ENCODE peak calls at places on chromosomes 6 and 20, in seven cellular contexts. U is retinal pigment epithelial cell, Z is B cell, S is fibroblast of the aortic adventitia, Y is fibroblast of lung, H is progenitor cell of endocrine pancreas, G is heart right ventricle. R is an unnamed sample.

GRCh38 chr6:124780621-124781020 is 181.6 kb upstream of the RNF217 start:
- DNase-seq in U (no peak), Z (no peak), S (no peak), Y (peak; percentile 21), H (no peak), G (no peak), R (no peak)

GRCh38 chr6:130720076-130720475 is 107.1 kb upstream of the SMLR1 start:
- DNase-seq in U (no peak), Z (no peak), S (peak; percentile 89), Y (no peak), H (no peak), G (no peak), R (no peak)

GRCh38 chr6:163780993-163781392 is 366.5 kb downstream of the QKI start:
- DNase-seq in U (no peak), Z (no peak), S (no peak), Y (peak; percentile 68), H (no peak), G (peak; percentile 57), R (no peak)

GRCh38 chr6:3195695-3196497 is 31.6 kb downstream of the TUBB2B start:
- DNase-seq in U (no peak), Z (no peak), S (peak; percentile 35), Y (peak; percentile 36), H (no peak), G (no peak), R (no peak)

GRCh38 chr6:6730831-6731230 is 142.3 kb downstream of the LY86 start:
- DNase-seq in U (peak; percentile 66), Z (no peak), S (peak; percentile 94), Y (peak; percentile 93), H (no peak), G (no peak), R (peak; percentile 90)

GRCh38 chr6:155595264-155595663 is 139.6 kb upstream of the NOX3 start:
- DNase-seq in U (no peak), Z (no peak), S (no peak), Y (no peak), H (no peak), G (no peak), R (no peak)

GRCh38 chr6:168530653-168531071 is 89.7 kb downstream of the SMOC2 start:
- DNase-seq in U (no peak), Z (no peak), S (no peak), Y (no peak), H (no peak), G (no peak), R (no peak)

GRCh38 chr6:41288025-41288777 is 1.7 kb upstream of the TREM1 start:
- DNase-seq in U (peak; percentile 17), Z (no peak), S (no peak), Y (no peak), H (no peak), G (no peak), R (peak; percentile 74)

GRCh38 chr6:142279350-142280180 is 22.2 kb upstream of the ADGRG6 start:
- DNase-seq in U (no peak), Z (no peak), S (peak; percentile 43), Y (peak; percentile 49), H (no peak), G (no peak), R (peak; percentile 29)

GRCh38 chr20:46332373-46333135 is 24.3 kb upstream of the CDH22 start:
- DNase-seq in U (no peak), Z (no peak), S (no peak), Y (no peak), H (no peak), G (no peak), R (no peak)

GRCh38 chr6:74068945-74069570 is 373.1 kb downstream of the CD109 start:
- DNase-seq in U (no peak), Z (no peak), S (peak; percentile 88), Y (peak; percentile 65), H (no peak), G (no peak), R (peak; percentile 48)

GRCh38 chr6:89928604-89929003 is 34.3 kb downstream of the GJA10 start:
- DNase-seq in U (no peak), Z (no peak), S (peak; percentile 32), Y (peak; percentile 85), H (no peak), G (no peak), R (peak; percentile 59)

GRCh38 chr6:14542670-14543366 is 425.2 kb downstream of the CD83 start:
- DNase-seq in U (peak; percentile 15), Z (peak; percentile 63), S (peak; percentile 78), Y (peak; percentile 91), H (no peak), G (no peak), R (peak; percentile 36)

GRCh38 chr6:158509465-158509864 is 50.4 kb upstream of the TMEM181 start:
- DNase-seq in U (no peak), Z (no peak), S (no peak), Y (no peak), H (peak; percentile 15), G (no peak), R (no peak)

GRCh38 chr6:39821739-39822532 is 29.8 kb downstream of the DAAM2 start:
- DNase-seq in U (no peak), Z (no peak), S (peak; percentile 7), Y (no peak), H (no peak), G (peak; percentile 59), R (no peak)

GRCh38 chr6:141463237-141463977 is 669.3 kb upstream of the GJE1 start:
- DNase-seq in U (no peak), Z (no peak), S (peak; percentile 79), Y (peak; percentile 70), H (no peak), G (no peak), R (peak; percentile 85)

GRCh38 chr6:123016431-123017110 is 20.5 kb downstream of the CLVS2 start:
- DNase-seq in U (no peak), Z (no peak), S (no peak), Y (no peak), H (no peak), G (no peak), R (no peak)

DNA sequence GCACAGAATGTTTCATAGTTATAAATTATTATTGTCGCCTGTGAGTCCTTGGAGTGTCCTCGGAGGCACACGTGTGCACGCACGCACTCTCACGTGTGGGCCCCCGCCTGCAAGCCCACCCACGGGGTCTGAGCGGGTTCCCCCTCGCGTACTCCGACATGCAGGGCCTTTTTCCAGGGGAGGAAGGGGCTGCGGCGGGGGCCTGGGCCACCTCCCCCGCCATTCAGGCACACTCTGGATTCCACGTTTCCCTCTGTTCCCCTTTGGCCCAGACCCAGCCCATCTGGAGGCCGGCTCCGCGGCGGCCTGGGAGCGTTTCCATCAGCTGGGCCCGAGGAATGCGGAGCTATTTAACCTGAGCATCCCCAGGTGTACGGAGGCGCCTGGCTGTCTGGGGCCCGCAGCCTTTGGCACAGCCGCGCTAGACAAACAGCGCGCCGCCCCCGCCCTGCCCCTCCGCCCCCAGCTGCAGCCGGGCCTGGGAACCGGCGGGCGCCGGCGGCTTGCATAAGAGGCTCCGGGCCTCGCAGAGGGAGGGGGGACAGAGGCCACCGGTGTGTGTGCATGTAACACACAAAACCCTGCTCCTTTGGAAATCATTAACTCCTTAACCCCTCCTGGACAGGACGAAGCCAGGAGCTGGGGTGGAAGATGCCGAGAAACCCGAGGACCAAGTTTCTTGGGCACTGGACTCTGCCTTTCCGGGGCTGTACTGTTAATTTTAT is 3.3 kb downstream of the ID1 start:
- DNase-seq in U (no peak), Z (no peak), S (peak; percentile 63), Y (peak; percentile 80), H (peak; percentile 98), G (peak; percentile 80), R (peak; percentile 85)
- TF ChIP-seq CTCF in U (no peak), Z (no peak), S (no peak), Y (no peak), H (no peak), G (no peak), R (no peak)

DNA sequence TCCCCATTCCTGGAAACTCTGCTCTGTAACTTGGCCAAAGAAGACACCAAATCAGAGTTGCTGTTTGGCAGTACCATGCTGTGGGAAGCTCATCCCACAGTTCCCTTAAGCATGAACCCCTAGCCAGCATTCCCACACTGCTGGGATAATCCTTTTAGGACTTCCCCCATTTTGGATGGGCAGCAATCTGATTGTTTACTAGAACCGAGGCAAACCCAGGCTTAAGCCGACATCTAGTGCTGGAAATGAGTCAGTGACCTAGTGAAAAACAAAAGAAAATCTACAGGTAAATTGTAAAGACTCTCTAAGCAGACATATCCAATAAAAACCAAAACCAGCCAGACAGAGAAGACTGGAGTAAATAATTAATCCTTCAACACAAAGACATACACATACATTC is 5.2 kb downstream of the DNAH8 start:
- DNase-seq in U (peak; percentile 34), Z (no peak), S (no peak), Y (no peak), H (no peak), G (no peak), R (peak; percentile 15)
- TF ChIP-seq CTCF in U (peak; percentile 31), Z (no peak), S (no peak), Y (no peak), H (peak; percentile 19), G (no peak), R (peak; percentile 1)

DNA sequence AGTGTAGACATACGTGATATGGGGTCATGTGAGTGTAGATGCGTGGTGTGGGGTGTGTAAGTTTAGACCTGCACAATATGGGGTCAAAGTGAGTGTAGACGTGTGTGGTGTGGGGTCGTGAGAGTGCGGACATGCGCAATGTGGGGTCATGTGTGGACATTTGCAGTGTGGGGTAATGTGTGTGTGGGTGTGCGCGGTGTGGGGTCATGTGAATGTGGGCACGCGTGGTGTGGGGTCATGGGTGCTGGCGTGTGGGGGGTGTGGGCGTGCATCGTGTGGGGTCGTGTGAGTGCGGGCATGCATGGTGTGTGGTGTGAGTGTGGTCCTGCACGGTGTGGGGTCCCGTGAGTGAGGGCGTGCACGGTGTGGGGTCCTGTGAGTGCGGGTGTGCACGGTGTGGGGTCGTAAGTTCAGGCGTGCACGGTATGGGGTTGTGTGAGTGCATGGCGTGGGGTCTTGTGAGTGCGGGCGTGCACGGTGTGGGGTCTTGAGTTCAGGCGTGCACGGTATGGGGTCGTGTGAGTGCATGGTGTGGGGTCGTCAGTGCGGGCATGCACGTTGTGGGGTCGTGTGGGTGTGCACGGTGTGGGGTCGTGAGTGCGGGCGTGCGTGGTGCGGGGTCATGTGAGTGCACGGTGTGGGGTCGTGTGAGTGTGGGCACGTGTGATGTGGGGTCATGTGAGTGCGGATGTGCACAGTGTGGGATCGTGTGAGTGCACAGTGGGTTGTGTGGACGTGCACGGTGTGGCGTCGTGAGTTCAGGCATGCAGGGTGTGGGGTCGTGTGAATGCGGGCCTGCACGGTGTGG is 14.3 kb downstream of the PCMTD2 start:
- DNase-seq in U (no peak), Z (no peak), S (no peak), Y (no peak), H (no peak), G (no peak), R (no peak)
- TF ChIP-seq CTCF in U (no peak), Z (no peak), S (no peak), Y (no peak), H (no peak), G (no peak), R (no peak)

DNA sequence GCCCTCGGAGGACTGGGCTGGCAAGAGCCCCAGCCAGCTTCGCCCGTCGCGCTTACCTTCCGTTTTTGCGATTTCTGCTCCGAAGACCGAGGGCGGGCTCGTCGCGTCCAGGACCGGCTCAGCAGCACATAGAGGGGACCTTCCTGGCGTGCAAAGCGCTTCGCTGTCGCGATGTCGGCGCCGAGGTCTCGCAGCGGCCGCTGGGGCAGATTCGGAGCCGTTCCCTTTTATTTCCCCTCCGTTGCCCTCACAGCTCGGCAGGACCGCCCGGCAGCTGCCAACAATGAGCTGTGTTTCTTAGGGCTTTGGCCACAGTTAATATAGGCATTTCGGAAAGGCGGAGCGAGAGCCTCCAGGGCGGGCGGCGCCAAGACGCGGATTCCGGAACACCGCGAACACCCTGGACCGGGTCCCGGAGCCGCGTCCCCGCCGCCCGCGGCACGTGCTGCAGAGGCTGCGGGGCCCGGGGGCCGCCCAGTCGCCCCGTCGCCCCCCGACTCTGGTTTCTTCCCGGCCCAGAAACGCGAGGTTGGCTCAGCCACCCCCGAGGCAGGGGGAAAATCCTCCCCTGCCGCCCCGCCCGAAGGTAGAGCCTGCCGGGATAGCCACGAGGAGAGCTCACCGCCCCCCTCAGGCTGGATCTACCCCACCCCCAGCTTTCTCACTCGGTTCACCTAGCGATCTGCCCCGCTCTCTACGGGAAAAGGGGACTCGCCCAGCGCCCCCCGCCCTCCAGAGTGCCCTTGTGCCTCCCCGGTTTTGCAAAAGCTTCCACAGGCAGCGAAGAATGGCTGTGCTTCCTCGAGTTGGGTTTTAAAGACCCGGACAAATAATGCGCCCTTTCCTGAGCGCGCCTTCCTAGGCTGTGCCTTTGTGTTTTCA is at the start of gene CITED2:
- DNase-seq in U (peak; percentile 82), Z (peak; percentile 96), S (peak; percentile 98), Y (peak; percentile 94), H (peak; percentile 90), G (peak; percentile 93), R (peak; percentile 99)
- TF ChIP-seq CTCF in U (no peak), Z (no peak), S (peak; percentile 28), Y (no peak), H (peak; percentile 48), G (no peak), R (peak; percentile 34)